ENCODE peak calls at places on chromosomes 7 and 10, in six cellular contexts. S is colonic mucosa, J is psoas muscle, E is testis, P is esophagus squamous epithelium, H is stomach. D is an unnamed sample. For H3K9me3, the result is how much of the 10 kb centered on the place peaks cover.

GRCh38 chr7:99141756-99142726 is 1.9 kb downstream of the SMURF1 start:
- DNase-seq in S (peak), J (peak), E (peak), P (no peak), H (peak), D (peak)

GRCh38 chr7:107994366-107994765 is 8.6 kb downstream of the LAMB1 start:
- DNase-seq in S (no peak), J (no peak), E (no peak), P (no peak), H (no peak), D (no peak)

GRCh38 chr7:104368006-104368405 is 39.6 kb downstream of the LHFPL3 start:
- DNase-seq in S (no peak), J (no peak), E (no peak), P (no peak), H (no peak), D (no peak)

GRCh38 chr10:90604636-90605035 is 253.2 kb downstream of the HTR7 start:
- DNase-seq in S (no peak), J (no peak), E (no peak), P (no peak), H (no peak), D (no peak)

GRCh38 chr7:159154243-159154642 is 9.6 kb upstream of the VIPR2 start:
- DNase-seq in S (no peak), J (no peak), E (no peak), P (no peak), H (no peak), D (no peak)

GRCh38 chr10:129274928-129275474 is 192.0 kb upstream of the MGMT start:
- DNase-seq in S (no peak), J (no peak), E (no peak), P (no peak), H (no peak), D (no peak)

GRCh38 chr10:24723386-24723787 is 300 bp downstream of the ARHGAP21 start:
- DNase-seq in S (peak), J (no peak), E (peak), P (no peak), H (peak), D (no peak)

GRCh38 chr7:50475340-50475739 is 25.2 kb upstream of the FIGNL1 start:
- DNase-seq in S (no peak), J (no peak), E (no peak), P (no peak), H (no peak), D (no peak)

GRCh38 chr7:75045881-75046280 is 27.7 kb downstream of the RCC1L start:
- DNase-seq in S (no peak), J (no peak), E (no peak), P (no peak), H (no peak), D (no peak)

GRCh38 chr10:16857419-16857818 is 40.2 kb upstream of the RSU1 start:
- DNase-seq in S (no peak), J (no peak), E (no peak), P (no peak), H (no peak), D (no peak)

GRCh38 chr7:156236936-156237599 is 403.5 kb upstream of the RNF32 start:
- DNase-seq in S (no peak), J (no peak), E (no peak), P (no peak), H (no peak), D (no peak)

GRCh38 chr7:98414205-98414900 is 13.5 kb upstream of the BAIAP2L1 start:
- DNase-seq in S (no peak), J (no peak), E (no peak), P (no peak), H (no peak), D (no peak)

GRCh38 chr10:25068152-25069058 is 52.0 kb downstream of the THNSL1 start:
- DNase-seq in S (no peak), J (no peak), E (no peak), P (no peak), H (no peak), D (no peak)

GRCh38 chr10:48399551-48399950 is 93.1 kb downstream of the MAPK8 start:
- DNase-seq in S (no peak), J (no peak), E (no peak), P (no peak), H (no peak), D (no peak)

GRCh38 chr7:26147030-26147429 is 5.0 kb upstream of the NFE2L3 start:
- DNase-seq in S (no peak), J (no peak), E (no peak), P (no peak), H (no peak), D (no peak)

GRCh38 chr10:15200626-15201025 is 32.1 kb upstream of the NMT2 start:
- DNase-seq in S (no peak), J (no peak), E (no peak), P (no peak), H (no peak), D (no peak)

GRCh38 chr10:62492012-62492869 is 118.1 kb downstream of the ZNF365 start:
- DNase-seq in S (no peak), J (no peak), E (no peak), P (no peak), H (no peak), D (no peak)

GRCh38 chr7:127654404-127655392 is 2.7 kb downstream of the SND1 start:
- DNase-seq in S (no peak), J (no peak), E (no peak), P (no peak), H (no peak), D (no peak)

GRCh38 chr10:79239930-79240713 is 107.1 kb upstream of the PPIF start:
- DNase-seq in S (no peak), J (no peak), E (no peak), P (no peak), H (no peak), D (no peak)

DNA sequence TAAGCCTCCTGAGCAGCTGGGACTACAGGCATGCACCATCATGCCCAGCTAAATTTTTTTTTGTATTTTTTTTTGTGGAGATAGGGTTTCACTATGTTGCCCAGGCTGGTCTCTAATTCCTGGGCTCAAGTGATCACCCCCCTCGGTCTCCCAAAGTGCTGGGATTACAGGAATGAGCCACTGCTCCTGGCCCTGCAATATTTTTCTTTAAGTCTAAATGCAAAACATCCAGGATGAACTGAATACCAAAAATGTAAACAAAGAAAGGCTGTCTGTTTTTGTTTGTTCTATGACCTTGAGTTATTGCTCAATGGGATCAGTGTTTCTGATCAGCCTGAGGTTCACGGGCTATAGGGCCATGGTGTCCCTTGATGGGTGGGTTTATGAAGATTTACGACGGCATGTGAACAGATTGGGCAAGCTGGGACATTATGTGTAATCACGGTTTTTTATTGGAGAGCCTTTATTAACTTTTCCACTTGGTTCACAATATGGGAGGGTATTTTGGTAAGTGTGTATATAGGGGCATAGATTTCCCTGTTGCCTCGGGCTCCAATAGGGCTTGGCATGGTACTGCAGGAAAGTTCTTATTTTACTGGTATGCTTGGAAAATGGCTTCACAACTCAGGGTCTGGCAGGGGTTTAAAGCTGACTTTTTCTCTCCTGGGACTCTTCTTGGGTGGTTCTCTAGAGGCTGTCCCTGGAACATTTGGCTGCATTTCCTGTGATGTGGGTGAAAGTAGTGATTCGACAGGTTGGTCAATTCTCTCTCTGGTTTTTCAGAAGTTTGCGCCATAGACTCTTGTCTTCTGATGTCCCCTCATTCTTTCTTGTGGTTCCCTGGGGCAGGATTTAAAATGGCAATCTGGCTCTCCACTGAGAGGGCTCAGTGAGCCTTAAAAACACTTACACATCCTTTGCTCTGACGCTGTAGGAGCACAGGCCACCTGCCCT is 41.6 kb downstream of the MRPS33 start:
- DNase-seq in S (no peak), J (no peak), E (no peak), P (no peak), H (no peak), D (no peak)
- H3K27ac ChIP-seq in S (no peak), J (no peak), E (no peak), P (no peak), H (no peak), D (no peak)

GRCh38 chr7:76346097-76346496 is 12.7 kb downstream of the YWHAG start:
- DNase-seq in S (peak), J (no peak), E (no peak), P (no peak), H (peak), D (no peak)
- H3K9me3 ChIP-seq in S (under half), J (under half), E (under half), P (under half), H (under half), D (under half)

DNA sequence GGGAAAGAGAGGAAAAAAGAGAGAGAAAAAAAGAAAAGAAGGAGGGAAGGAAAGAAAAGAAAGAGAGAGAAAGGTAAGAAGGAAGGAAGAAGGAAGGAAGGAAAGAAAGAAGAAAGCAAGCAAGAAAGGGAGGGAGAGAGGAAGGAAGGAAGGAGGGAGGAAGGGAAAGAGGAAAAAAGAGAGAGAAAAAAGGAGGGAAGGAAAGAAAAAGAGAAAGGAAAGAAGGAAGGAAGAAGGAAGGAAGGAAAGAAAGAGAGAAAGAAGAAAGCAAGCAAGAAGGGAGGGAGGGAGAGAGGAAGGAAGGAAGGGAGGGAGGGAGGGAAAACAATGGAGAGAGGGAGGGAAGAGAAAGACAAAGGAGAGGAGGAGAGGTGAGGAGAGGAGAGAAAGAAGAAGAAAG is 135.3 kb downstream of the HECW1 start:
- DNase-seq in S (no peak), J (no peak), E (no peak), P (no peak), H (no peak), D (no peak)
- H3K27ac ChIP-seq in S (no peak), J (no peak), E (no peak), P (no peak), H (no peak), D (no peak)

GRCh38 chr10:131032329-131033165 is 279.0 kb downstream of the TCERG1L start:
- DNase-seq in S (no peak), J (no peak), E (no peak), P (no peak), H (no peak), D (no peak)

GRCh38 chr10:131031346-131031745 is 280.2 kb downstream of the TCERG1L start:
- DNase-seq in S (no peak), J (no peak), E (no peak), P (no peak), H (no peak), D (no peak)

GRCh38 chr10:131035779-131036178 is 275.7 kb downstream of the TCERG1L start:
- DNase-seq in S (no peak), J (no peak), E (no peak), P (no peak), H (peak), D (no peak)

GRCh38 chr10:131034451-131034850 is 277.1 kb downstream of the TCERG1L start:
- DNase-seq in S (no peak), J (no peak), E (no peak), P (no peak), H (no peak), D (no peak)

GRCh38 chr10:131033166-131034085 is 278.1 kb downstream of the TCERG1L start:
- DNase-seq in S (no peak), J (no peak), E (no peak), P (no peak), H (peak), D (no peak)
- H3K9me3 ChIP-seq in S (under half), J (under half), E (under half), P (under half), H (under half), D (under half)

DNA sequence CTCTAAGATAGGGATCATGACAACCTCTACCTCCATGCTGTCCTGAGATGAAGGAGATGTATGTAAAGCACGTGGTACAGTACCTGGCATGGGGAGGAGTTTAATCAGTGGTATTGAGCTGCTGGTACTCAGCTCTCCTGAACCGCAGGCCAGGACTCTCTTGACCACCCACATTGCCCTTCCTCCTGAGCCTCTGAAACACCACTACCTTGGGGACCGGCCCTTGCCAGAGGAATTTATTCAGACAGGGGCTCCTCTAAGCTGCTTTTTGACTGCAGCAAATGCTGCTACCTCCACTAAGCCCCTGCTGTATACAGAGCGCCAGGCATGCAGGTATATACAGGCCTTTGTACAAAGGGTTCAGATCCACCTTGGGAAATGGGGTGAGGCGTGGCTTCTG is 36.7 kb downstream of the COL13A1 start:
- DNase-seq in S (no peak), J (no peak), E (no peak), P (no peak), H (no peak), D (no peak)
- H3K27ac ChIP-seq in S (no peak), J (no peak), E (no peak), P (no peak), H (no peak), D (no peak)